ENCODE peak calls at places on chromosome 9, in ten cellular contexts. D is Panc1; B is HEK293T; G is adipocyte; I is T follicular helper cell; W is anterior cingulate cortex; Y is Caki2; T is stimulated activated naive CD8-positive, alpha-beta T cell treated with anti-CD3 and anti-CD28 coated beads, Interleukin-15, amount 100 ng/mL, for 72 hours; E is cerebellar cortex; J is heart left ventricle. C is an unnamed sample.

GRCh38 chr9:137275203-137275936 is 2.2 kb upstream of the TOR4A start:
- DNase-seq in Y (no peak), B (no peak), J (no peak), E (no peak), G (no peak), T (no peak), I (no peak), D (no peak), W (no peak), C (no peak)

GRCh38 chr9:80649001-80649420 is 1040.3 kb downstream of the TLE1 start:
- DNase-seq in Y (no peak), E (peak; percentile 37), W (no peak), G (peak; percentile 90), T (no peak), B (no peak), I (no peak), D (no peak), J (no peak), C (peak; percentile 12)

GRCh38 chr9:113541019-113541900 is 77.7 kb downstream of the RGS3 start:
- DNase-seq in E (peak; percentile 69), G (peak; percentile 38), W (no peak), B (peak; percentile 77), T (no peak), Y (peak; percentile 80), J (no peak), I (no peak), D (no peak), C (peak; percentile 55)

GRCh38 chr9:70830618-70831017 is 290.8 kb downstream of the TRPM3 start:
- DNase-seq in D (no peak), G (peak; percentile 7), I (no peak), T (no peak), W (no peak), E (no peak), B (no peak), J (no peak), Y (no peak), C (no peak)

GRCh38 chr9:129125478-129125877 is 14.3 kb downstream of the PTPA start:
- DNase-seq in D (no peak), W (no peak), J (no peak), G (peak; percentile 63), I (no peak), T (no peak), B (no peak), E (no peak), Y (no peak), C (no peak)

GRCh38 chr9:137217276-137218211 is 4.5 kb downstream of the RNF208 start:
- DNase-seq in I (no peak), G (no peak), J (peak; percentile 84), T (no peak), B (peak; percentile 55), W (no peak), D (no peak), Y (peak; percentile 85), E (no peak), C (peak; percentile 93)

GRCh38 chr9:76621011-76621410 is 143.2 kb upstream of the PCA3 start:
- DNase-seq in D (no peak), T (no peak), E (peak; percentile 90), G (no peak), W (no peak), J (no peak), Y (no peak), B (no peak), I (no peak), C (no peak)

GRCh38 chr9:134908524-134909364 is 9.0 kb downstream of the FCN1 start:
- DNase-seq in W (no peak), J (no peak), Y (no peak), B (no peak), D (no peak), I (no peak), G (no peak), E (no peak), T (no peak), C (no peak)

GRCh38 chr9:69014013-69014412 is at the start of gene PRKACG:
- DNase-seq in I (no peak), D (no peak), W (no peak), B (no peak), G (no peak), Y (no peak), J (no peak), E (no peak), T (no peak), C (no peak)

GRCh38 chr9:89743576-89744254 is 138.9 kb downstream of the GADD45G start:
- DNase-seq in I (peak; percentile 25), B (no peak), Y (no peak), W (no peak), G (no peak), J (no peak), D (no peak), T (peak; percentile 65), E (peak; percentile 73), C (no peak)

GRCh38 chr9:114450181-114450580 is 55.1 kb downstream of the WHRN start:
- DNase-seq in G (no peak), D (no peak), B (no peak), J (no peak), I (no peak), T (no peak), Y (no peak), E (no peak), W (no peak), C (no peak)

GRCh38 chr9:96721731-96722429 is 56.0 kb downstream of the ZNF510 start:
- DNase-seq in E (no peak), Y (no peak), J (no peak), T (no peak), W (no peak), I (no peak), G (no peak), B (no peak), D (no peak), C (no peak)

GRCh38 chr9:38053697-38054461 is 15.1 kb downstream of the SHB start:
- DNase-seq in B (no peak), G (no peak), D (no peak), I (no peak), W (no peak), E (no peak), Y (no peak), T (no peak), J (no peak), C (no peak)

GRCh38 chr9:69495331-69495730 is 170.3 kb downstream of the ENTREP1 start:
- DNase-seq in G (no peak), D (no peak), Y (no peak), I (no peak), W (no peak), J (no peak), T (no peak), B (no peak), E (no peak), C (no peak)

GRCh38 chr9:2838356-2838983 is 5.4 kb downstream of the PUM3 start:
- DNase-seq in I (no peak), E (no peak), B (no peak), D (no peak), J (no peak), G (peak; percentile 52), T (no peak), W (no peak), Y (no peak), C (no peak)

GRCh38 chr9:71684566-71684965 is 83.7 kb downstream of the CEMIP2 start:
- DNase-seq in I (no peak), T (no peak), J (no peak), W (no peak), G (no peak), B (no peak), E (no peak), D (no peak), Y (no peak), C (no peak)

GRCh38 chr9:21770877-21771560 is 31.4 kb upstream of the MTAP start:
- DNase-seq in G (peak; percentile 82), J (no peak), T (no peak), Y (no peak), D (no peak), B (no peak), W (no peak), E (no peak), I (no peak), C (no peak)